ENCODE peak calls at places on chromosomes 2 and 18, in seven cellular contexts. L is H9, D is OCI-LY7, M is NT2/D1, I is anterior cingulate cortex, Y is fibroblast of pulmonary artery, J is GM04504. K is an unnamed sample.

GRCh38 chr18:5972298-5972697 is 77.0 kb upstream of the TMEM200C start:
- DNase-seq in L (no peak), D (no peak), M (no peak), I (no peak), Y (no peak), J (no peak), K (no peak)

GRCh38 chr2:65019010-65019409 is 29.8 kb downstream of the SLC1A4 start:
- DNase-seq in L (no peak), D (no peak), M (no peak), I (no peak), Y (no peak), J (no peak), K (no peak)

GRCh38 chr18:34158881-34159690 is 65.6 kb downstream of the NOL4 start:
- DNase-seq in L (peak), D (no peak), M (peak), I (peak), Y (peak), J (no peak), K (no peak)

GRCh38 chr18:46042571-46043123 is 29.4 kb downstream of the PSTPIP2 start:
- DNase-seq in L (no peak), D (no peak), M (no peak), I (no peak), Y (peak), J (no peak), K (no peak)

GRCh38 chr2:28702887-28703286 is 48.7 kb upstream of the PPP1CB start:
- DNase-seq in L (no peak), D (no peak), M (no peak), I (no peak), Y (no peak), J (no peak), K (no peak)

GRCh38 chr18:58045265-58046086 is 1.4 kb downstream of the NEDD4L start:
- DNase-seq in L (peak), D (no peak), M (no peak), I (peak), Y (peak), J (no peak), K (no peak)

GRCh38 chr2:55231546-55232083 is 478 bp downstream of the CLHC1 start:
- DNase-seq in L (no peak), D (no peak), M (no peak), I (no peak), Y (peak), J (no peak), K (no peak)

GRCh38 chr2:69667805-69668382 is 24.4 kb upstream of the AAK1 start:
- DNase-seq in L (peak), D (no peak), M (no peak), I (no peak), Y (peak), J (no peak), K (peak)

GRCh38 chr2:234879671-234880455 is 72.0 kb upstream of the SH3BP4 start:
- DNase-seq in L (peak), D (no peak), M (no peak), I (no peak), Y (peak), J (no peak), K (no peak)

GRCh38 chr2:240646061-240646899 is 21.0 kb downstream of the GPR35 start:
- DNase-seq in L (peak), D (no peak), M (no peak), I (no peak), Y (no peak), J (no peak), K (no peak)

GRCh38 chr2:37026050-37026449 is 58.1 kb downstream of the HEATR5B start:
- DNase-seq in L (peak), D (peak), M (no peak), I (no peak), Y (peak), J (no peak), K (no peak)

GRCh38 chr2:232235716-232236115 is 142.8 kb upstream of the ALPP start:
- DNase-seq in L (no peak), D (no peak), M (no peak), I (no peak), Y (no peak), J (no peak), K (no peak)

GRCh38 chr2:225400060-225400511 is 576 bp downstream of the NYAP2 start:
- DNase-seq in L (peak), D (peak), M (peak), I (peak), Y (peak), J (peak), K (peak)

K was measured in T1000.